ENCODE peak calls at places on chromosome 11, in five cellular contexts. L, O, U, Q and B are unnamed samples.

GRCh38 chr11:57567210-57567511 is 311 bp downstream of the UBE2L6 start:
- DNase-seq in U (no peak), L (no peak), Q (no peak), O (no peak), B (no peak)

GRCh38 chr11:46896719-46897406 is 21.5 kb downstream of the LRP4 start:
- DNase-seq in O (peak), U (no peak), Q (no peak), L (no peak), B (peak)

GRCh38 chr11:122246885-122247284 is 130.9 kb upstream of the BLID start:
- DNase-seq in Q (no peak), U (no peak), L (no peak), O (no peak), B (no peak)

GRCh38 chr11:46659908-46660307 is 40.5 kb downstream of the ARHGAP1 start:
- DNase-seq in U (no peak), L (no peak), Q (no peak), O (no peak), B (no peak)

GRCh38 chr11:123451183-123451907 is 21.3 kb downstream of the GRAMD1B start:
- DNase-seq in L (no peak), O (no peak), Q (no peak), U (no peak), B (no peak)

GRCh38 chr11:96272542-96273306 is 70.3 kb downstream of the MAML2 start:
- DNase-seq in L (no peak), O (no peak), Q (no peak), U (no peak), B (no peak)

GRCh38 chr11:22449441-22449840 is 111.3 kb downstream of the SLC17A6 start:
- DNase-seq in O (no peak), Q (no peak), L (no peak), U (no peak), B (no peak)

GRCh38 chr11:130732476-130732875 is 183.8 kb downstream of the SNX19 start:
- DNase-seq in L (no peak), Q (no peak), U (no peak), O (no peak), B (no peak)

GRCh38 chr11:2747236-2748015 is 47.6 kb upstream of the KCNQ1OT1 start:
- DNase-seq in Q (no peak), O (no peak), L (no peak), U (no peak), B (no peak)

GRCh38 chr11:91955206-91955605 is 269.4 kb upstream of the FAT3 start:
- DNase-seq in U (no peak), L (no peak), Q (no peak), O (no peak), B (no peak)

GRCh38 chr11:130775306-130776043 is 140.8 kb downstream of the SNX19 start:
- DNase-seq in L (no peak), O (no peak), U (no peak), Q (no peak), B (no peak)

GRCh38 chr11:2777871-2778629 is 78.3 kb upstream of the KCNQ1OT1 start:
- DNase-seq in Q (no peak), L (peak), U (no peak), O (no peak), B (no peak)

GRCh38 chr11:116642902-116643301 is 129.9 kb downstream of the BUD13 start:
- DNase-seq in U (no peak), Q (no peak), L (no peak), O (no peak), B (no peak)

GRCh38 chr11:134331565-134332188 is at the start of gene GLB1L2:
- DNase-seq in O (peak), L (peak), Q (no peak), U (peak), B (peak)

GRCh38 chr11:123550620-123550917 is 103.9 kb downstream of the SCN3B start:
- DNase-seq in O (no peak), U (no peak), Q (no peak), L (no peak), B (no peak)

GRCh38 chr11:110497204-110497987 is 67.6 kb downstream of the FDX1 start:
- DNase-seq in Q (no peak), L (no peak), U (no peak), O (no peak), B (no peak)

GRCh38 chr11:93225642-93226041 is 27.9 kb upstream of the SLC36A4 start:
- DNase-seq in O (no peak), U (no peak), L (no peak), Q (no peak), B (no peak)

GRCh38 chr11:69311767-69312385 is 17.9 kb downstream of the MYEOV start:
- DNase-seq in U (no peak), L (no peak), O (no peak), Q (no peak), B (no peak)

GRCh38 chr11:107857550-107858216 is 904 bp downstream of the SLC35F2 start:
- DNase-seq in O (no peak), Q (no peak), U (no peak), L (peak), B (no peak)

GRCh38 chr11:78402842-78403241 is 14.8 kb downstream of the GAB2 start:
- DNase-seq in Q (no peak), L (no peak), O (no peak), U (no peak), B (no peak)

GRCh38 chr11:33694346-33695050 is 6.1 kb downstream of the C11orf91 start:
- DNase-seq in O (no peak), U (no peak), L (no peak), Q (no peak), B (no peak)

GRCh38 chr11:71311176-71311925 is 59.0 kb upstream of the SHANK2 start:
- DNase-seq in L (peak), U (no peak), Q (no peak), O (no peak), B (no peak)

GRCh38 chr11:102240502-102240901 is 76.8 kb upstream of the BIRC3 start:
- DNase-seq in L (no peak), U (no peak), Q (no peak), O (no peak), B (no peak)

GRCh38 chr11:47162426-47162825 is 14.3 kb downstream of the ARFGAP2 start:
- DNase-seq in L (no peak), Q (no peak), O (no peak), U (no peak), B (no peak)

GRCh38 chr11:77559686-77560425 is 29.9 kb upstream of the AQP11 start:
- DNase-seq in Q (no peak), O (no peak), L (no peak), U (no peak), B (no peak)

GRCh38 chr11:78037056-78037455 is 14.0 kb upstream of the KCTD14 start:
- DNase-seq in Q (no peak), U (no peak), O (peak), L (no peak), B (no peak)

GRCh38 chr11:19352736-19353110 is 112.0 kb upstream of the E2F8 start:
- DNase-seq in Q (no peak), O (no peak), L (no peak), U (no peak), B (no peak)

GRCh38 chr11:68959465-68960298 is 21.1 kb downstream of the MRGPRD start:
- DNase-seq in U (no peak), L (no peak), Q (no peak), O (no peak), B (no peak)

GRCh38 chr11:44005076-44005800 is 42.5 kb upstream of the ACCSL start:
- DNase-seq in Q (no peak), O (no peak), U (no peak), L (peak), B (no peak)

GRCh38 chr11:123063396-123064267 is 1.7 kb upstream of the HSPA8 start:
- DNase-seq in Q (no peak), O (peak), L (no peak), U (peak), B (no peak)

GRCh38 chr11:61918251-61919112 is 1.1 kb upstream of the RAB3IL1 start:
- DNase-seq in Q (no peak), U (no peak), O (no peak), L (no peak), B (no peak)

GRCh38 chr11:43311791-43312607 is at the start of gene API5:
- DNase-seq in Q (peak), L (peak), O (peak), U (peak), B (peak)

GRCh38 chr11:96961931-96962330 is 572.1 kb downstream of the JRKL start:
- DNase-seq in O (no peak), U (no peak), Q (no peak), L (no peak), B (no peak)

DNA sequence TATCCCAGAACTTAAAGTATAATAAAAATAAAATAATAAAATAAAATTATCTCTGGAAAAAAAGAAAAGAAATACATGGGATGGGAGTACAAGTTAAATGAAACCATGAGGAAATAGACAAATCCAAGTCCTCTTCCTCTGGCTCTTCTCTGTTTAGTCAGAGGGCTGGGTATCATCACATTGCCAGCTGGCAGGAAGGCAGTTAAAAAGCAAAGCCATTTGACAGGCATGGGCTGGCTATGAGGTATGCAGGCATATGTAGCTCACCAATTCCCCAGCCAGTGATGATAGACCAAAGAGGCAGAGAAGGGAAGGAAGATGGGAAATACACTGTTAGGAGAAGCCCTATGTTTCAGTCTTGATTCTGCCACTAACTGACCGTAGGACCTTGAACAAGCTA is 6.5 kb downstream of the LYVE1 start:
- DNase-seq in L (no peak), U (no peak), Q (no peak), O (no peak), B (no peak)
- TF ChIP-seq SUZ12 in L (no peak), U (no peak), Q (no peak), O (no peak), B (no peak)

DNA sequence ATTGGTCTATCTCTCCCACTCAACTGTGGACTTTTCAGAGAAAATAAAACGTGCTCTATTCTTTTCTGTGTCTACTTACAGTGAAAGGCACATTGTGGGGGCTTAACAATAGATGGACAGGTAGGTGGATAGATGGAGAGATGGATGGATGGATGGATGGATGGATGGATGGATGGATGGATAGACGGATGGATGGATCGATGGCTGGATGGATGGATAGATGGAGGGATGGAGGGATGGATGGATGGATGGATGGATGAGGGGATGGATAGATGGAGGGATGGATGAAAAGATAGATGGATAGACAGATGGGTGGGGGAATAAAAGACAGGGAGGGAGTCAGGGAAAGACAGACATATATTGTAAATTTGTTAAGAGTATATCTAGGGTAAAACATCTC is 14.2 kb upstream of the SLC1A2 start:
- DNase-seq in L (no peak), U (no peak), O (no peak), Q (no peak), B (no peak)
- TF ChIP-seq SUZ12 in L (no peak), U (no peak), O (no peak), Q (no peak), B (no peak)

DNA sequence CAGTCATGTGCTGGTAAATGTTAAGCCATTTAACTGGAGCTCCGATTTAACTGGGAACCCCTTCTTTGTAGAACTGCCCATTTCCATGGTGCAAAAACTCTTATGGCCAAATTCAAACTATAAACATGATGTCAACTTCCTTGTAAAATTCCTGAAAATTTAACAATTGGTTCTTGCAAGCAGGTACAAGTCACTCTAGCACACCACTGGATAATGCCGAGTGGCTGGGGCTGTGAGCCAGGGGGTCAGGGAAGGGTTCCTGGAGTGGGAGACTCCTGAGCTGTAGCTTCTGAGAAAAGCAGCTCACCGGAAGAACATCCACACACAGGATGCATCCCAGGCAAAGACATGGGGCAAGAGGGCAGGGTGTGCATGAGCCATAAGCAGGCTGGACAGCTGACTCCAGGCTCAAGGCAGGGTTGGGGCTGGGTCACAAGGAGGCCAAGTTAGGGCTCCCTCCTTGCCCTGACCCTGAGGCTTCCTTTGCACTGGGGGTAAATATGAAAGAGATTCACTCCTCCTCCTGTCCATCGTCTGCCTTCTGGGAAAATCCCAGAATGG is 18.2 kb downstream of the P2RY2 start:
- DNase-seq in L (no peak), Q (no peak), U (no peak), O (no peak), B (no peak)
- TF ChIP-seq SUZ12 in L (no peak), Q (no peak), U (no peak), O (no peak), B (no peak)

GRCh38 chr11:106218096-106218495 is 140.6 kb downstream of the AASDHPPT start:
- DNase-seq in Q (no peak), O (no peak), U (no peak), L (no peak), B (no peak)
- TF ChIP-seq SUZ12 in Q (no peak), O (no peak), U (no peak), L (no peak), B (no peak)

GRCh38 chr11:7570938-7571337 is 57.1 kb downstream of the PPFIBP2 start:
- DNase-seq in Q (no peak), U (no peak), O (no peak), L (no peak), B (no peak)

GRCh38 chr11:7571640-7572000 is 57.8 kb downstream of the PPFIBP2 start:
- DNase-seq in O (peak), U (peak), Q (no peak), L (peak), B (peak)

GRCh38 chr11:7573193-7573557 is 59.4 kb downstream of the PPFIBP2 start:
- DNase-seq in U (no peak), Q (no peak), O (no peak), L (no peak), B (no peak)

GRCh38 chr11:7573558-7574296 is 59.9 kb downstream of the PPFIBP2 start:
- DNase-seq in U (no peak), O (peak), Q (no peak), L (no peak), B (peak)

GRCh38 chr11:7572001-7572712 is 58.4 kb downstream of the PPFIBP2 start:
- DNase-seq in U (no peak), O (peak), Q (no peak), L (no peak), B (no peak)
- TF ChIP-seq SUZ12 in U (no peak), O (no peak), Q (no peak), L (no peak), B (no peak)

DNA sequence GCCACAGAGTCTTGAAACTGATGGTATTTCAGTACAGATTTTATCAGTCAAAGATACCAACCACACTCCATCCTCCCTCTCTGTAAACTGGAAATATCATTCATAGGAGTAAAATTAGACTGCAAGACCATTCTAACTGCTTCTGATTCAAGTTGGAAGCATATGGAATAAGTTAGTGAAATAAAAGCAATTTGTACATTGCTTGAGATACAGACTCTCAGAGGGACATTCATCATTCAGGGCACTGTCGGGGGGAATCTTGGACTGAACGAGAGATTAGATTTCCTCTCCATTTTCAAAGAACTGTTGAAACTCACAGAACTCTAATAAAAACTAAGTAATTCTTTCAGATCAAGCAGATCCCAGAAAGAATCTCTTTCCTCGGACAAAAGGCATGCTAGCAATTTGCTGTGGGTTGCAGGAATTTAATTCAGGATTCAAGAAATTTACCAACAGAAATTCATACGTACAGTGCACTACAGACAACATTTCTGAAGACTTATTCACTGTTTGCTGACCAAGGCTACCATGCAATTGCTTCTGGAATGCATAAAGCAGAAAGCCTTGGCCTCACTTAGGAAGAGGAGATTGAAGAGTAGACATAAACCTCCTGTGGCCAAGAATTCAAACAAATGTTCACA is 34.1 kb downstream of the PAMR1 start:
- DNase-seq in Q (no peak), U (no peak), O (no peak), L (no peak), B (no peak)
- TF ChIP-seq SUZ12 in Q (no peak), U (no peak), O (no peak), L (no peak), B (no peak)